ENCODE peak calls at places on chromosome 6, in six cellular contexts. I is fibroblast of lung, N is astrocyte of the spinal cord, Y is tibial artery, U is suprapubic skin, P is heart left ventricle. C is an unnamed sample.

GRCh38 chr6:37160922-37161778 is 8.8 kb upstream of the PIM1 start:
- DNase-seq in I (peak), P (no peak), U (no peak), Y (no peak), N (peak), C (no peak)

GRCh38 chr6:128351255-128351514 is 169.2 kb downstream of the PTPRK start:
- DNase-seq in N (no peak), P (no peak), Y (no peak), U (no peak), I (no peak), C (no peak)

GRCh38 chr6:93799226-93799625 is 379.9 kb upstream of the EPHA7 start:
- DNase-seq in U (no peak), I (peak), P (no peak), Y (no peak), N (peak), C (no peak)

GRCh38 chr6:44177691-44178423 is 19.2 kb downstream of the CAPN11 start:
- DNase-seq in P (peak), Y (peak), U (no peak), N (peak), I (peak), C (peak)

GRCh38 chr6:98946877-98947410 is 802 bp downstream of the FBXL4 start:
- DNase-seq in U (no peak), N (peak), P (peak), I (peak), Y (peak), C (peak)

GRCh38 chr6:54981647-54982046 is 135.1 kb downstream of the FAM83B start:
- DNase-seq in P (no peak), Y (no peak), N (peak), I (peak), U (no peak), C (no peak)

GRCh38 chr6:45609141-45609638 is 231.5 kb upstream of the SUPT3H start:
- DNase-seq in U (no peak), Y (no peak), I (peak), N (peak), P (no peak), C (no peak)

GRCh38 chr6:133040025-133040838 is 200.9 kb upstream of the EYA4 start:
- DNase-seq in U (no peak), I (peak), P (no peak), N (peak), Y (no peak), C (peak)

GRCh38 chr6:33000053-33000452 is 9.3 kb downstream of the HLA-DOA start:
- DNase-seq in Y (no peak), U (no peak), P (no peak), N (no peak), I (no peak), C (no peak)

GRCh38 chr6:41568585-41569384 is 22.6 kb downstream of the FOXP4 start:
- DNase-seq in N (peak), U (no peak), I (peak), Y (no peak), P (no peak), C (peak)

GRCh38 chr6:143187173-143187908 is 126.7 kb downstream of the AIG1 start:
- DNase-seq in Y (no peak), U (no peak), P (no peak), N (peak), I (peak), C (no peak)

GRCh38 chr6:7732219-7732618 is 6.3 kb downstream of the BMP6 start:
- DNase-seq in U (no peak), I (no peak), Y (no peak), P (no peak), N (no peak), C (no peak)

GRCh38 chr6:111874030-111874425 is 776 bp upstream of the FYN start:
- DNase-seq in U (no peak), P (no peak), I (peak), N (peak), Y (peak), C (peak)

GRCh38 chr6:131250121-131250520 is 114.9 kb downstream of the AKAP7 start:
- DNase-seq in U (peak), N (peak), P (peak), Y (peak), I (peak), C (peak)

GRCh38 chr6:116314218-116314617 is 34.5 kb upstream of the TSPYL1 start:
- DNase-seq in N (no peak), I (peak), Y (no peak), P (no peak), U (no peak), C (no peak)

GRCh38 chr6:136607932-136608772 is 57.9 kb upstream of the MAP7 start:
- DNase-seq in Y (peak), N (peak), I (peak), U (no peak), P (no peak), C (peak)

GRCh38 chr6:40978687-40979289 is 60.2 kb downstream of the UNC5CL start:
- DNase-seq in I (no peak), P (no peak), N (no peak), Y (no peak), U (no peak), C (no peak)

GRCh38 chr6:31400467-31401289 is 2.7 kb upstream of the MICA start:
- DNase-seq in N (peak), I (peak), Y (peak), U (peak), P (peak), C (peak)

GRCh38 chr6:166502453-166502852 is 84.0 kb downstream of the RAMACL start:
- DNase-seq in Y (no peak), N (no peak), P (no peak), U (no peak), I (no peak), C (peak)

GRCh38 chr6:46491201-46491788 is at the start of gene RCAN2:
- DNase-seq in P (peak), N (peak), I (peak), U (peak), Y (peak), C (peak)

GRCh38 chr6:33838979-33839378 is 35.2 kb upstream of the MLN start:
- DNase-seq in P (no peak), U (no peak), N (no peak), Y (no peak), I (no peak), C (no peak)

GRCh38 chr6:8268606-8269005 is 166.3 kb upstream of the EEF1E1 start:
- DNase-seq in I (no peak), P (no peak), Y (no peak), U (no peak), N (no peak), C (no peak)

GRCh38 chr6:108673602-108674001 is 112.9 kb downstream of the FOXO3 start:
- DNase-seq in N (no peak), Y (no peak), I (no peak), U (no peak), P (no peak), C (no peak)

DNA sequence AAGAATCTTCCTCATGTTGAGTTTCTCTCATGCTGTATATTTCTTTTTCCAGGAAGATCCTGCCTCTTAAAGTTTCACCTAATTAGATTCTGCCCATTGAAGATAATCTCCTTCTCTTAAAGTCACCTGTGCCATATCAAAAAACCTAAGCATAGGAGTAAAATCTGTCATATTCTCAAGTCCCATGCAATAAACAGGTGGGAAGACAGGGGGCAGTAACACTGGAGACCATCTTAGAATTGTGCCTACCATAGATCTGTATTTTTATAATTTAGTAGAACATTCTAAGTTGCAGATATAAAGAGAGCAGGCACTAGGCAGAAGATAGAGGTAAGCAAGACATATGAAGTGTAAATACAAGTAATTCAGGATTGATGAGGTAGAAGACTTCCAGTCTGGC is 763.5 kb upstream of the MANEA start:
- DNase-seq in U (no peak), N (no peak), P (no peak), Y (no peak), I (no peak), C (no peak)
- TF ChIP-seq CTCF in U (no peak), N (no peak), P (no peak), Y (no peak), I (no peak), C (no peak)

GRCh38 chr6:157020398-157021266 is 243.5 kb downstream of the ARID1B start:
- DNase-seq in N (peak), P (no peak), I (peak), U (no peak), Y (no peak), C (peak)

GRCh38 chr6:157019115-157019628 is 242.0 kb downstream of the ARID1B start:
- DNase-seq in Y (no peak), U (no peak), N (no peak), P (no peak), I (no peak), C (no peak)

GRCh38 chr6:157021267-157022021 is 244.3 kb downstream of the ARID1B start:
- DNase-seq in I (peak), P (peak), N (peak), Y (peak), U (peak), C (peak)

GRCh38 chr6:157017861-157018260 is 240.7 kb downstream of the ARID1B start:
- DNase-seq in N (no peak), U (no peak), I (no peak), P (no peak), Y (no peak), C (no peak)

GRCh38 chr6:157019733-157020132 is 242.6 kb downstream of the ARID1B start:
- DNase-seq in N (peak), P (no peak), Y (no peak), U (no peak), I (no peak), C (no peak)
- H3K4me3 ChIP-seq in N (no peak), P (no peak), Y (no peak), U (no peak), I (no peak), C (no peak)

GRCh38 chr6:154245542-154245941 is 111.1 kb downstream of the IPCEF1 start:
- DNase-seq in N (no peak), U (no peak), I (no peak), P (no peak), Y (no peak), C (no peak)

GRCh38 chr6:154242617-154243357 is 113.8 kb downstream of the IPCEF1 start:
- DNase-seq in Y (no peak), U (no peak), N (no peak), P (no peak), I (no peak), C (no peak)

GRCh38 chr6:154241570-154241969 is 115.0 kb downstream of the IPCEF1 start:
- DNase-seq in N (no peak), I (peak), Y (no peak), P (no peak), U (no peak), C (no peak)

GRCh38 chr6:154246723-154247118 is 109.9 kb downstream of the IPCEF1 start:
- DNase-seq in I (no peak), N (no peak), U (no peak), P (no peak), Y (no peak), C (no peak)

DNA sequence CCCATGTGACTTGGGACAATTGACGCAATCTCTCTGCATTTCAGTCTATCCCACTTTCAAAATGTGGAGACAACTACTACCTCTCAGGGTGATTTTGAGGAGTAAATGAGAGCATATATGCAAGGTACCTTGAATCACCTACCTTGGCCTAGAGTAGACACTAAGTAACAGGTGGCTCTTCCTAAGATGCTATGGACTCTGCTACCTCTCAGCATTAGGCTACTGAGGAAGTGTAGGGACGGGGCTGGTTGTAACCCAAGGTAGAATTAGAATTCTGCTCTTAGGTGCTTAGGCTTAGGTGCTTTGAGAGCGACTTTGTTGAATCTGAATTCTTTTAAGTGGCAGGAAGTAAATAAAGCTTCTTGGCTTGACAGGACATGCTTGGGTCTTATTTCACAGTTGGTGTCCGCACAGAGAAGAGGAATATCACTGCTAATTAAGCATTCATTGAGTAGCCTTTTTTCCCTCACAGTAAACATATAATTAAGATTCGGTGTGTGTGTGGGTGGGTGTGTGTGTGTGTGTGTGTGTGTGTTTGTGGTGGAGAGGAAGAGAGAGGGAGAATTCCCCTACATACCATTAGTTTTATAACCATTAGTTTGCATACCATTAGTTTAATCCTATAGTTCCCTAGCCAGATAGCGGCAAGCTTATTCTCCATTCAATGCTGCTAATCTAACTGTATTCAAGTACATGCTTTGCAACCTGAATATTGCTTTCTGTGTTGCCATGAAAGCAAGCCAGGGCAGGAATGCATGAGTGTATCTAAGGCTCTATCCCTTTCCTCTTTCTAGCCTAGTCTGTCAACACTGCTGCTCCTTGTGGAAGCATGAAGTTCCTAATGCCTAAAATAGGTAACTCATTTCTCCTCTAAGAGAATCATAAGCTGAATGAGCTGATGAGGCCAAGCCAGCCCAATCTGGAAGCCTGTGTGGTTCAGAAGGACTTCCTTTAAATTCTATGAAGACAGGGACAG is 112.5 kb downstream of the IPCEF1 start:
- DNase-seq in U (no peak), N (no peak), P (no peak), Y (no peak), I (no peak), C (no peak)
- TF ChIP-seq CTCF in U (no peak), N (no peak), P (no peak), Y (no peak), I (no peak), C (no peak)

GRCh38 chr6:2542101-2542857 is 208.4 kb downstream of the MYLK4 start:
- DNase-seq in P (no peak), U (no peak), N (no peak), I (no peak), Y (no peak), C (no peak)
- H3K4me3 ChIP-seq in P (no peak), U (no peak), N (no peak), I (no peak), Y (no peak), C (no peak)

GRCh38 chr6:121794630-121795029 is 359.2 kb downstream of the GJA1 start:
- DNase-seq in Y (no peak), P (no peak), I (peak), U (no peak), N (peak), C (no peak)

DNA sequence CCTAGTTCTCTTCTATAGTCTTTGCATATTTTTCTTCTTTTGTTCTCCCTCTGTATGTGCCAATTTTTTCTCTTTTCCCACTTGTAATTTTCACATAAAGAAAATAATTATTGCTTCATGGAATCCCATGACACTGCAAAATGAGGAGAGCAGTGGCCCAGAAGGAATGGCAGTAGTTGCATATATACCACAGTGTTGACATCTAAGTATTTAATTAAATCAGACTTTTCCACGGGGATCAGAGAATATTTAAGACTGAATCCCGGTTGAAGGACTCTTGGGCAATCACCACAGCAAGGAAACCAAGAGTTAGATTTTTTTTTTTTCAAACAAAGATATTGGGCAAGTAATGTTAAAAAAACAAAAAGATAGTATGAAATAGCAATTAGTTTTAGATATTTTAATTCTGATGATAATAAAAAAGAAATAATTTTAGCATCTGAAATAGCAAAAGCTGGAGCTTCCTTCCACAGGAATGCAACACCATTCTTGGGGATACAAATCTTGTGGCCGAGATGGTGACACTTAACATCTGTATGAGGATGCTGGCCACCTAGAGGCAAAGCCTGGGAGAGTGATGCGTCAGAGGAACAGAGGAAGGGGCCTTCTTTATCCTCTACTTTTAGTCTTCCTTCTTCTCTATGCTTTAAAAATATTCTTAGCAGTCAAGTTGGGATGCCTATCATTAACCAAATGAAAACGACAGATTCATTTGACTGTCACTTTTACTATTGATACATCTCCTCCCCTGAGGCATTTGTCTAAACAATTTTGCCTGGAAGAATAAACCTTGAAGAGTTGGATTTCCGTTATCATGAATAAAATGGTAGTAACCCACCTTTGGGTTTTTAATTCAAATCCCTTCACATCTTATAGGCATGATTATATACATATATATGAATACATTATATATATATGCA is 356.2 kb downstream of the GJA1 start:
- DNase-seq in I (no peak), Y (no peak), U (no peak), P (no peak), N (no peak), C (no peak)
- TF ChIP-seq CTCF in I (no peak), Y (no peak), U (no peak), P (no peak), N (peak), C (no peak)

GRCh38 chr6:12354499-12354898 is 64.3 kb downstream of the EDN1 start:
- DNase-seq in Y (peak), N (peak), I (peak), P (no peak), U (no peak), C (no peak)
- H3K4me3 ChIP-seq in Y (no peak), N (no peak), I (no peak), P (no peak), U (no peak), C (no peak)

DNA sequence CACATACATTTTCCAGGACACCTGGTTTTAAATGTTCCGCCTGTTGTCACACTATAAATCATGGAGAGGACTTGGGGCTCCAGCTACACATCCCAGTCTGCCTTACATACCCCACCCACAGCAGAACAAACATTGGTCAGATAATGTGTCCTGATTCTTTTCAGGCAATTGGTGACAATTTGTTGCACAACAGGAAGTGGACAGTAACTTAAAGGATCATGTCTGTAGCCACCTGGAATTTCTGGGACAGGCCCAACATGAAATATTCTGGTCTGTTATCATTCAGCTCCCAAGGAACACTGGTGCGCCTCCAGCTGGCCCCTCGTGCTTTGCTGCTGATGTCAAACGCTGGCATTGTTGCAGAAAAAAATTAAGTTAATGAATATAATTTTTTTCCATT is 117.2 kb downstream of the SOBP start:
- DNase-seq in N (no peak), P (no peak), Y (no peak), U (no peak), I (no peak), C (peak)
- TF ChIP-seq CTCF in N (no peak), P (no peak), Y (no peak), U (no peak), I (no peak), C (no peak)

DNA sequence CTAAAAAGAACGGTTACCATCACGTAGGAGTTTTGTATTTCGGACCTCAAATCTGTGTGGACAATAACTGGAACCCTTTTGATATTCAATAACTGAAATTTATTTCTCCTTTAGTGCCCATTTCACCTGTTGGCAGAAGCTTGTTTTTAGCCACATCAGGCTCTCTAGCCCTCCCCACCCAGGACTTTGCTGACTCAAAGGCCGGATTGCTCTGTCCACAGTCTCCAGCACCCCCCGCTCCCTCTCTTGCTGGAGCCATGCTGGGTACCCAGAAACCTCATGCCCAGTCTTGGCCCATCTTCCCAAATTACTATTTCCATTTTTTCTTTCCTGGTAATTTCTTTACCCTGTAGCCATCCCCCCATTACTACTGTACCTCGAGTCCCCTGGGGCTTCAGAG is 55.8 kb upstream of the DUSP22 start:
- DNase-seq in Y (no peak), I (no peak), U (no peak), P (no peak), N (no peak), C (no peak)
- H3K4me3 ChIP-seq in Y (no peak), I (no peak), U (no peak), P (peak), N (no peak), C (no peak)

C was measured in testis.